ENCODE peak calls at places on chromosomes 1 and 21, in ten cellular contexts. S, H, M, Q, Y, R, L, J, X and N are unnamed samples.

GRCh38 chr1:228309548-228310067 is 97.0 kb downstream of the TRIM11 start:
- DNase-seq in Y (no peak), Q (peak), R (no peak), J (no peak), H (no peak), X (no peak), L (no peak), S (no peak), M (no peak), N (no peak)

GRCh38 chr1:22889213-22889827 is 83.3 kb downstream of the LACTBL1 start:
- DNase-seq in Y (no peak), J (no peak), M (peak), X (no peak), R (peak), H (no peak), L (no peak), Q (no peak), S (no peak), N (no peak)

GRCh38 chr1:100347009-100347966 is 5.0 kb upstream of the CDC14A start:
- DNase-seq in Y (no peak), R (no peak), H (no peak), M (peak), X (no peak), L (no peak), Q (no peak), S (no peak), J (no peak), N (no peak)

GRCh38 chr1:213874789-213875188 is 113.0 kb upstream of the PROX1 start:
- DNase-seq in M (no peak), Q (no peak), Y (no peak), X (no peak), S (no peak), H (no peak), R (no peak), L (no peak), J (no peak), N (no peak)

GRCh38 chr1:67077593-67077992 is 23.6 kb upstream of the SLC35D1 start:
- DNase-seq in J (no peak), Q (no peak), Y (no peak), M (no peak), L (no peak), X (no peak), S (no peak), H (no peak), R (no peak), N (no peak)

GRCh38 chr1:221742555-221743415 is 896 bp upstream of the DUSP10 start:
- DNase-seq in S (peak), M (peak), X (peak), H (peak), R (peak), L (peak), Q (peak), J (peak), Y (peak), N (peak)

GRCh38 chr1:223175032-223175431 is 32.0 kb upstream of the TLR5 start:
- DNase-seq in Q (no peak), M (no peak), R (no peak), Y (no peak), J (no peak), H (no peak), L (no peak), S (no peak), X (no peak), N (no peak)

GRCh38 chr1:7554343-7555270 is 216.5 kb upstream of the VAMP3 start:
- DNase-seq in H (no peak), M (no peak), S (peak), R (no peak), Y (no peak), J (no peak), Q (no peak), L (no peak), X (no peak), N (no peak)

GRCh38 chr1:194857413-194857812 is 1671.0 kb upstream of the B3GALT2 start:
- DNase-seq in X (no peak), M (no peak), S (no peak), Y (no peak), J (no peak), H (no peak), L (no peak), R (no peak), Q (no peak), N (no peak)

GRCh38 chr1:16420719-16421118 is 16.5 kb downstream of the SPATA21 start:
- DNase-seq in H (peak), Y (no peak), S (peak), X (peak), J (no peak), R (no peak), Q (no peak), M (no peak), L (no peak), N (peak)

GRCh38 chr1:231934797-231935196 is 308.2 kb downstream of the DISC1 start:
- DNase-seq in X (no peak), Y (no peak), R (peak), L (no peak), M (no peak), J (no peak), Q (no peak), H (no peak), S (no peak), N (no peak)

GRCh38 chr1:15345711-15346355 is 63.9 kb upstream of the EFHD2 start:
- DNase-seq in X (peak), M (peak), J (peak), Q (peak), R (no peak), Y (peak), S (peak), L (no peak), H (peak), N (peak)

GRCh38 chr1:12078938-12079861 is 16.1 kb downstream of the TNFRSF8 start:
- DNase-seq in Y (no peak), M (peak), R (no peak), Q (no peak), J (no peak), X (no peak), L (no peak), H (peak), S (peak), N (peak)

GRCh38 chr1:157158967-157159366 is 20.8 kb upstream of the ETV3 start:
- DNase-seq in S (no peak), H (no peak), M (no peak), X (no peak), L (no peak), J (no peak), Q (no peak), R (no peak), Y (no peak), N (no peak)

GRCh38 chr1:241608379-241609033 is 31.7 kb downstream of the CHML start:
- DNase-seq in L (no peak), R (no peak), X (no peak), J (no peak), M (no peak), H (no peak), S (no peak), Y (no peak), Q (no peak), N (no peak)

GRCh38 chr1:28905921-28906666 is 8.3 kb upstream of the EPB41 start:
- DNase-seq in J (no peak), M (no peak), H (no peak), S (no peak), Q (no peak), Y (no peak), L (no peak), R (no peak), X (no peak), N (no peak)

GRCh38 chr1:30816211-30817082 is 58.9 kb upstream of the LAPTM5 start:
- DNase-seq in L (no peak), S (no peak), Y (peak), Q (no peak), R (peak), H (no peak), M (peak), J (no peak), X (peak), N (no peak)

GRCh38 chr1:87560961-87561360 is 232.3 kb downstream of the LMO4 start:
- DNase-seq in R (no peak), M (no peak), Y (no peak), S (no peak), Q (no peak), J (no peak), X (no peak), L (no peak), H (no peak), N (no peak)

GRCh38 chr21:41769106-41769505 is 2.3 kb upstream of the RIPK4 start:
- DNase-seq in Y (no peak), Q (no peak), M (no peak), J (no peak), L (no peak), R (no peak), X (no peak), S (no peak), H (no peak), N (no peak)

GRCh38 chr1:27031235-27032118 is 18.8 kb upstream of the TENT5B start:
- DNase-seq in R (peak), L (no peak), X (peak), M (peak), Q (peak), Y (peak), H (no peak), S (peak), J (no peak), N (no peak)
- TF ChIP-seq POLR2AphosphoS5 in R (peak), L (no peak), X (peak), M (no peak), Q (peak), Y (peak), H (no peak), S (peak), J (peak), N (no peak)

GRCh38 chr21:34593423-34593822 is 21.5 kb downstream of the RCAN1 start:
- DNase-seq in X (no peak), Q (peak), S (no peak), H (no peak), M (no peak), R (no peak), L (no peak), Y (no peak), J (no peak), N (no peak)

GRCh38 chr21:34592573-34592972 is 22.3 kb downstream of the RCAN1 start:
- DNase-seq in S (no peak), M (no peak), Y (no peak), Q (no peak), H (no peak), R (no peak), L (no peak), J (no peak), X (no peak), N (no peak)

GRCh38 chr21:34593954-34594531 is 20.9 kb downstream of the RCAN1 start:
- DNase-seq in J (no peak), S (no peak), Y (no peak), H (no peak), L (no peak), M (no peak), R (no peak), Q (no peak), X (no peak), N (no peak)

GRCh38 chr21:34589511-34590282 is 25.2 kb downstream of the RCAN1 start:
- DNase-seq in J (no peak), X (no peak), L (no peak), R (no peak), Y (no peak), H (no peak), S (no peak), Q (no peak), M (no peak), N (no peak)

GRCh38 chr21:34592120-34592561 is 22.8 kb downstream of the RCAN1 start:
- DNase-seq in Q (peak), X (peak), Y (no peak), H (no peak), M (peak), J (no peak), L (no peak), S (no peak), R (no peak), N (no peak)
- TF ChIP-seq POLR2A in Q (no peak), X (no peak), Y (no peak), H (no peak), M (no peak), J (no peak), L (no peak), S (no peak), R (no peak), N (no peak)

DNA sequence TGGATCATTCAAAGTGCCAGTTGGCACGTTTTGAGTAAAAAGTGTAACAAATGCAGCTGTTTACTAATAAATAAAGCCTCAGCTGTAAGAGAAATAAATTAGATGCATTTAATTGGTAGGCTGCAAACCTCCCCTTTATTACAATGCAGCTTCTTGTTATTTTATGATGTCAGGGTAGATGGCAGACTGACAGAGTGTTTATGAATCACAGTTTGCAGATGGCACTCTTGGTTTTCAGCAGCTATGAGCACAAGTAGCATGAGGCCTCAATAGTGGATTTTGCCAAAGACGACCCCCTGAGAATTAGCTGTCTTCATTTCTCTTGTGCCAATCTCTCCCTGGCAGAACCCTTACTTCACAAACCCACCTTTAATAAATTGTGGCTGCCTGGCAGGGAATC is 161.2 kb upstream of the C1orf87 start:
- DNase-seq in Y (no peak), L (no peak), S (no peak), J (no peak), Q (no peak), M (no peak), X (no peak), R (no peak), H (no peak), N (no peak)
- TF ChIP-seq POLR2AphosphoS5 in Y (no peak), L (no peak), S (no peak), J (no peak), Q (no peak), M (no peak), X (no peak), R (no peak), H (no peak), N (no peak)

GRCh38 chr1:202164271-202165037 is 4.1 kb upstream of the PTPN7 start:
- DNase-seq in Y (no peak), J (no peak), Q (no peak), X (peak), H (peak), L (no peak), M (peak), R (no peak), S (peak), N (peak)
- TF ChIP-seq POLR2A in Y (no peak), J (no peak), Q (no peak), X (no peak), H (no peak), L (no peak), M (peak), R (no peak), S (no peak), N (no peak)

GRCh38 chr1:38028105-38028591 is 15.6 kb downstream of the UTP11 start:
- DNase-seq in M (no peak), S (no peak), L (no peak), X (no peak), Q (no peak), R (no peak), H (no peak), J (no peak), Y (no peak), N (peak)
- TF ChIP-seq POLR2AphosphoS5 in M (peak), S (no peak), L (no peak), X (no peak), Q (no peak), R (no peak), H (no peak), J (no peak), Y (no peak), N (no peak)

DNA sequence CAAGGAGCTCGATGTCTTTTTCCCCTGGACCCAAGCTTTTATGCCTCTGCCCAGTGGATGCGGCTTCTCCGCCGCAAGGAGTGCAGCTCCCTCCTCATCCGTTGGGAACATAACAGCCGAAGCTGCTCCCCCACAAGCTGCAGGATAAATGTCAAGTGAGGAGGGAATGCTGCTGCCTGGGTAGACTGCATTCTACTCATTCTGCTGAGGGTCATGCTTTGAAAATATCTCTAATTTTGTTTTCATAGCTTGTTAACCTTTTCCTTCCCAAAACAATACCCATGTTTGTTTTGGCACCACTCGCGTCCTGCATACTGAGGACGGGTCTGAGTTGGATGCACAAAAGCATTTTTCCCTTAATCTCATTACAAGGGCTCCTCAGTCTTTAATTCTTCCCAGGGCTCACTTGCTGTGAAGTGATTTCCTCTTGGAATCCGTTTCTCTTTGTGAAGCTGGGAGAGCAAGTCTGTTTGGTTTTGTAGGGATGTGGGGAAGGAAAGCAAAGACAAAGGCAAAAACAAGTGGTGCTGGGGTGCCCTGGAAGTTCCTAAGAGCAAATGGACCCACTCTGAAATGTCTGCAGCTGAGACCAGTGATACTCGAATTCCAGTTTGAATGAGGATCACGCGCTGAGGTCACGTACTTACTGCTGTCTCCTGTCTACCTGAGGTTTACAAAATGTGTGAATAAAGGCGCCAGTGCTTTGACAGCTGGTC is 134.0 kb upstream of the IRF2BP2 start:
- DNase-seq in J (no peak), H (no peak), Q (no peak), M (no peak), X (no peak), R (no peak), S (no peak), Y (no peak), L (no peak), N (no peak)
- TF ChIP-seq POLR2A in J (no peak), H (no peak), Q (no peak), M (no peak), X (no peak), R (no peak), S (no peak), Y (no peak), L (no peak), N (no peak)